ENCODE peak calls at places on chromosomes 7 and 10, in five cellular contexts. U is body of pancreas, F is stomach, B is dorsolateral prefrontal cortex, T is ureter. N is an unnamed sample.

GRCh38 chr7:27196287-27196739 is 3.6 kb downstream of the HOXA13 start:
- DNase-seq in U (peak), F (peak), T (peak), B (peak), N (no peak)

GRCh38 chr10:69883256-69883655 is 81.5 kb downstream of the COL13A1 start:
- DNase-seq in T (no peak), F (peak), B (no peak), U (no peak), N (peak)

GRCh38 chr7:16590424-16590823 is 55.1 kb downstream of the ANKMY2 start:
- DNase-seq in B (no peak), U (no peak), F (no peak), T (no peak), N (no peak)

GRCh38 chr7:9250876-9251275 is 817.5 kb downstream of the NXPH1 start:
- DNase-seq in B (no peak), T (no peak), F (no peak), U (no peak), N (no peak)

GRCh38 chr10:71797533-71798307 is 24.4 kb upstream of the VSIR start:
- DNase-seq in T (no peak), U (no peak), B (no peak), F (no peak), N (no peak)

GRCh38 chr7:17716816-17717215 is 223.5 kb downstream of the SNX13 start:
- DNase-seq in T (no peak), U (no peak), B (no peak), F (no peak), N (no peak)

GRCh38 chr10:73182568-73182967 is 14.6 kb downstream of the FAM149B1 start:
- DNase-seq in T (no peak), B (no peak), F (no peak), U (no peak), N (no peak)

GRCh38 chr10:110391541-110391940 is 86.8 kb upstream of the SMNDC1 start:
- DNase-seq in B (no peak), U (no peak), T (no peak), F (no peak), N (no peak)

GRCh38 chr10:87503892-87504291 is 801 bp upstream of the MINPP1 start:
- DNase-seq in F (no peak), U (no peak), B (no peak), T (no peak), N (no peak)

GRCh38 chr7:56091591-56091990 is 1.2 kb downstream of the PHKG1 start:
- DNase-seq in B (peak), F (no peak), U (no peak), T (no peak), N (no peak)

GRCh38 chr7:142188846-142189245 is 69.0 kb downstream of the PRSS58 start:
- DNase-seq in B (no peak), U (no peak), T (no peak), F (no peak), N (no peak)

GRCh38 chr10:34524369-34525091 is 290.6 kb downstream of the PARD3 start:
- DNase-seq in B (no peak), F (no peak), U (no peak), T (no peak), N (no peak)

GRCh38 chr7:503575-504111 is 16.0 kb downstream of the PDGFA start:
- DNase-seq in U (peak), B (no peak), T (no peak), F (peak), N (no peak)